ENCODE peak calls at places on chromosomes 3 and 15, in six cellular contexts. R is astrocyte of the cerebellum; X is brain microvascular endothelial cell; S is sigmoid colon; B is fibroblast of mammary gland; Z is CD8-positive, alpha-beta memory T cell. D is an unnamed sample.

GRCh38 chr15:56982987-56983386 is 64.5 kb downstream of the TCF12 start:
- DNase-seq in S (no peak), R (no peak), X (no peak), B (no peak), Z (no peak), D (no peak)

GRCh38 chr15:85603703-85604102 is 191.0 kb downstream of the KLHL25 start:
- DNase-seq in S (no peak), R (no peak), B (no peak), Z (no peak), X (no peak), D (no peak)

GRCh38 chr3:49638445-49638844 is 35.7 kb upstream of the APEH start:
- DNase-seq in S (no peak), R (no peak), B (peak; percentile 50), Z (no peak), X (peak; percentile 42), D (peak; percentile 70)

GRCh38 chr3:125165189-125165947 is 47.2 kb downstream of the SLC12A8 start:
- DNase-seq in R (no peak), Z (no peak), B (peak; percentile 60), X (peak; percentile 48), S (no peak), D (no peak)

GRCh38 chr3:194946091-194946490 is 260.4 kb downstream of the FAM43A start:
- DNase-seq in R (no peak), B (no peak), X (no peak), Z (no peak), S (no peak), D (no peak)

GRCh38 chr3:9036327-9037112 is 73.2 kb upstream of the RAD18 start:
- DNase-seq in S (peak; percentile 93), B (peak; percentile 92), Z (no peak), X (no peak), R (no peak), D (no peak)

GRCh38 chr3:184679056-184679502 is 32.8 kb downstream of the MAGEF1 start:
- DNase-seq in S (peak; percentile 74), B (peak; percentile 31), Z (no peak), R (no peak), X (no peak), D (no peak)

GRCh38 chr3:107285197-107285596 is 92.0 kb upstream of the CCDC54 start:
- DNase-seq in B (peak; percentile 10), S (no peak), Z (no peak), R (peak; percentile 4), X (peak; percentile 72), D (peak; percentile 46)

GRCh38 chr15:84826369-84826823 is 9.2 kb downstream of the ALPK3 start:
- DNase-seq in Z (no peak), S (no peak), X (no peak), B (peak; percentile 52), R (no peak), D (peak; percentile 36)

GRCh38 chr3:128226794-128227399 is 73.6 kb downstream of the EEFSEC start:
- DNase-seq in Z (peak; percentile 34), R (no peak), B (peak; percentile 14), X (peak; percentile 15), S (no peak), D (peak; percentile 9)

GRCh38 chr3:52848617-52849016 is 13.8 kb upstream of the MUSTN1 start:
- DNase-seq in R (peak; percentile 31), B (peak; percentile 80), X (peak; percentile 73), Z (no peak), S (peak; percentile 76), D (peak; percentile 16)

GRCh38 chr3:127164615-127165014 is 28.3 kb upstream of the PRR23E start:
- DNase-seq in B (no peak), R (no peak), X (no peak), S (no peak), Z (no peak), D (no peak)

GRCh38 chr15:100017140-100017539 is 283.9 kb upstream of the LYSMD4 start:
- DNase-seq in X (no peak), B (no peak), Z (no peak), R (no peak), S (no peak), D (no peak)

GRCh38 chr15:39506146-39506545 is 74.7 kb upstream of the THBS1 start:
- DNase-seq in R (no peak), S (no peak), X (no peak), B (no peak), Z (no peak), D (peak; percentile 66)

GRCh38 chr3:40397129-40397528 is 10.1 kb downstream of the ENTPD3 start:
- DNase-seq in X (no peak), S (no peak), B (no peak), R (no peak), Z (no peak), D (no peak)

GRCh38 chr3:50445919-50446318 is 57.5 kb downstream of the CACNA2D2 start:
- DNase-seq in Z (no peak), S (no peak), B (no peak), X (no peak), R (no peak), D (no peak)

GRCh38 chr3:177776656-177777055 is 579.4 kb upstream of the TBL1XR1 start:
- DNase-seq in S (no peak), B (peak; percentile 71), X (peak; percentile 87), Z (no peak), R (peak; percentile 98), D (peak; percentile 98)

GRCh38 chr3:32200490-32200889 is 38.0 kb upstream of the CMTM8 start:
- DNase-seq in B (peak; percentile 93), S (peak; percentile 89), Z (no peak), X (peak; percentile 9), R (no peak), D (no peak)
- H3K4me3 ChIP-seq in B (no peak overlapping the region), S (no peak overlapping the region), Z (no peak overlapping the region), X (no peak overlapping the region), R (no peak overlapping the region), D (no peak overlapping the region)

GRCh38 chr3:26627080-26627479 is 4.5 kb downstream of the LRRC3B start:
- DNase-seq in S (no peak), Z (no peak), R (no peak), X (no peak), B (no peak), D (no peak)

GRCh38 chr3:26624209-26624775 is 1.7 kb downstream of the LRRC3B start:
- DNase-seq in R (no peak), S (peak; percentile 58), B (no peak), Z (no peak), X (no peak), D (no peak)

GRCh38 chr3:26622634-26623408 is at the start of gene LRRC3B:
- DNase-seq in Z (no peak), R (no peak), X (no peak), S (no peak), B (no peak), D (no peak)

GRCh38 chr3:26623409-26624208 is 1.0 kb downstream of the LRRC3B start:
- DNase-seq in S (peak; percentile 62), B (no peak), R (no peak), Z (no peak), X (no peak), D (no peak)

GRCh38 chr3:26625187-26625586 is 2.6 kb downstream of the LRRC3B start:
- DNase-seq in B (no peak), Z (no peak), R (no peak), X (no peak), S (no peak), D (no peak)
- H3K4me3 ChIP-seq in B (no peak overlapping the region), Z (no peak overlapping the region), R (no peak overlapping the region), X (no peak overlapping the region), S (no peak overlapping the region), D (no peak overlapping the region)

DNA sequence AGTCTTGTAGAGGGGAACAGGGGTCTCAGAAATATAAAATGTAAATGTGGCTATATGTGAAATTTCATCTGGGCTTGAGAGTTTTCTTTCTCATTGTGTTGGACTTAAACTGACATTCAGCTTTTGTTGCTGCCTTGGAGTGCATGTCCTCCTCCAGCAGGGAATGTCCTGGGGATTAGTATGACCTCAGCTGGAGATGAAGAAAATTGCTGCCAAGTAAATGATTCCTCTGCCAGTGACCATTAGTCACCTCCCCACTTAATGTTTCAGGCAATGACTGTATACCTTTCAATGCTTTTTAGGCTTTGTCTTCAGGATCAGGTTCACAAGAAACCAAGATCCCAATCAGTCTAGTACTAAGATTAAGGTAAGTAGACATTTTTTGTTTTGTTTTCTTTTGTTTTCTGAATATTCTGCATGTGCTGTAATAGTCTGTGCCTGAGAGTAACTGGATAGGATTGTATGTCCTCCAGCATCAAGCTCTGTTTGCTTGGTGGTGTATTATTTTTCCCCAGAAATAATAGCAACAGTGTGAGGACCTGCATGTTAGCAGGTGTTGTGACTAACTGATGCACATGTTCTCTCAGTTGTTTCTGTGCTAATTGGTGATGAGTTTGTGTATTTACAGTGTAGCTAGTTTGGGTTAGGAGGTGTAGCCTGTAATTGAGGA is 18.1 kb upstream of the SLC22A13 start:
- DNase-seq in S (no peak), X (peak; percentile 80), R (peak; percentile 92), Z (no peak), B (peak; percentile 94), D (peak; percentile 91)
- H3K4me3 ChIP-seq in S (no peak overlapping the region), X (no peak overlapping the region), R (no peak overlapping the region), Z (no peak overlapping the region), B (no peak overlapping the region), D (no peak overlapping the region)

GRCh38 chr3:120182613-120183524 is 88.6 kb upstream of the GSK3B start:
- DNase-seq in X (peak; percentile 43), S (no peak), R (peak; percentile 19), B (peak; percentile 68), Z (no peak), D (peak; percentile 60)
- H3K4me3 ChIP-seq in X (no peak overlapping the region), S (no peak overlapping the region), R (no peak overlapping the region), B (no peak overlapping the region), Z (no peak overlapping the region), D (no peak overlapping the region)

D was measured in mammary epithelial cell.